ENCODE peak calls at places on chromosomes 12 and 14, in six cellular contexts. T is heart left ventricle; K is HCT116; Z is CD8-positive, alpha-beta T cell; B is cardiac muscle cell; U is body of pancreas. F is an unnamed sample.

GRCh38 chr14:22047105-22047504 is 373.5 kb upstream of the OR4E1 start:
- DNase-seq in T (no peak), K (no peak), Z (no peak), B (peak), U (no peak), F (no peak)

GRCh38 chr12:93753285-93753684 is 76.1 kb downstream of the CRADD start:
- DNase-seq in T (no peak), K (no peak), Z (no peak), B (no peak), U (no peak), F (no peak)

GRCh38 chr14:52049721-52050588 is 18.9 kb downstream of the NID2 start:
- DNase-seq in T (no peak), K (no peak), Z (no peak), B (no peak), U (no peak), F (no peak)

GRCh38 chr14:68643673-68644072 is 149.2 kb downstream of the ZFP36L1 start:
- DNase-seq in T (peak), K (no peak), Z (no peak), B (no peak), U (no peak), F (no peak)

GRCh38 chr12:60120199-60120598 is 524.4 kb downstream of the SLC16A7 start:
- DNase-seq in T (no peak), K (no peak), Z (no peak), B (no peak), U (no peak), F (no peak)

GRCh38 chr12:39145175-39145999 is 240.0 kb upstream of the CPNE8 start:
- DNase-seq in T (peak), K (no peak), Z (no peak), B (peak), U (peak), F (peak)

GRCh38 chr14:69398818-69399210 is 322 bp downstream of the SLC39A9 start:
- DNase-seq in T (no peak), K (no peak), Z (no peak), B (no peak), U (no peak), F (no peak)

GRCh38 chr12:77047341-77048202 is 17.8 kb downstream of the E2F7 start:
- DNase-seq in T (no peak), K (no peak), Z (no peak), B (no peak), U (no peak), F (no peak)

GRCh38 chr14:72921396-72921795 is 4.9 kb upstream of the DCAF4 start:
- DNase-seq in T (no peak), K (no peak), Z (no peak), B (no peak), U (no peak), F (no peak)

GRCh38 chr12:11746024-11746771 is 96.7 kb downstream of the ETV6 start:
- DNase-seq in T (no peak), K (no peak), Z (no peak), B (no peak), U (no peak), F (no peak)

GRCh38 chr12:62621239-62621638 is 154.6 kb downstream of the MON2 start:
- DNase-seq in T (no peak), K (no peak), Z (no peak), B (no peak), U (no peak), F (no peak)

GRCh38 chr14:100605706-100606686 is 18.8 kb upstream of the BEGAIN start:
- DNase-seq in T (no peak), K (no peak), Z (no peak), B (no peak), U (no peak), F (no peak)

GRCh38 chr12:2456813-2457186 is 338.0 kb upstream of the FKBP4 start:
- DNase-seq in T (no peak), K (no peak), Z (no peak), B (no peak), U (no peak), F (no peak)

GRCh38 chr12:4256043-4256826 is 17.3 kb upstream of the CCND2 start:
- DNase-seq in T (no peak), K (no peak), Z (no peak), B (no peak), U (no peak), F (no peak)

GRCh38 chr14:54782803-54783659 is 119.6 kb downstream of the GCH1 start:
- DNase-seq in T (no peak), K (no peak), Z (no peak), B (no peak), U (no peak), F (peak)

GRCh38 chr12:80218925-80219714 is 119.8 kb downstream of the OTOGL start:
- DNase-seq in T (peak), K (no peak), Z (no peak), B (peak), U (no peak), F (no peak)

GRCh38 chr14:95666450-95666849 is 19.8 kb upstream of the TCL1B start:
- DNase-seq in T (no peak), K (no peak), Z (no peak), B (no peak), U (no peak), F (no peak)

GRCh38 chr12:38886064-38886463 is 19.3 kb downstream of the CPNE8 start:
- DNase-seq in T (no peak), K (peak), Z (no peak), B (no peak), U (peak), F (no peak)

GRCh38 chr14:104678346-104678745 is 11.1 kb upstream of the INF2 start:
- DNase-seq in T (no peak), K (no peak), Z (no peak), B (peak), U (no peak), F (no peak)

GRCh38 chr14:32608880-32609279 is 279.8 kb downstream of the AKAP6 start:
- DNase-seq in T (no peak), K (no peak), Z (no peak), B (no peak), U (no peak), F (no peak)

GRCh38 chr12:89951050-89951693 is 242.5 kb upstream of the ATP2B1 start:
- DNase-seq in T (no peak), K (no peak), Z (no peak), B (no peak), U (no peak), F (no peak)

GRCh38 chr12:93536766-93537515 is 35.5 kb upstream of the SOCS2 start:
- DNase-seq in T (no peak), K (no peak), Z (no peak), B (peak), U (no peak), F (no peak)

GRCh38 chr12:131239384-131240094 is 285.8 kb downstream of the ADGRD1 start:
- DNase-seq in T (no peak), K (no peak), Z (no peak), B (no peak), U (no peak), F (no peak)
- H3K27ac ChIP-seq in T (no peak), K (no peak), Z (no peak), B (no peak), U (no peak), F (no peak)

DNA sequence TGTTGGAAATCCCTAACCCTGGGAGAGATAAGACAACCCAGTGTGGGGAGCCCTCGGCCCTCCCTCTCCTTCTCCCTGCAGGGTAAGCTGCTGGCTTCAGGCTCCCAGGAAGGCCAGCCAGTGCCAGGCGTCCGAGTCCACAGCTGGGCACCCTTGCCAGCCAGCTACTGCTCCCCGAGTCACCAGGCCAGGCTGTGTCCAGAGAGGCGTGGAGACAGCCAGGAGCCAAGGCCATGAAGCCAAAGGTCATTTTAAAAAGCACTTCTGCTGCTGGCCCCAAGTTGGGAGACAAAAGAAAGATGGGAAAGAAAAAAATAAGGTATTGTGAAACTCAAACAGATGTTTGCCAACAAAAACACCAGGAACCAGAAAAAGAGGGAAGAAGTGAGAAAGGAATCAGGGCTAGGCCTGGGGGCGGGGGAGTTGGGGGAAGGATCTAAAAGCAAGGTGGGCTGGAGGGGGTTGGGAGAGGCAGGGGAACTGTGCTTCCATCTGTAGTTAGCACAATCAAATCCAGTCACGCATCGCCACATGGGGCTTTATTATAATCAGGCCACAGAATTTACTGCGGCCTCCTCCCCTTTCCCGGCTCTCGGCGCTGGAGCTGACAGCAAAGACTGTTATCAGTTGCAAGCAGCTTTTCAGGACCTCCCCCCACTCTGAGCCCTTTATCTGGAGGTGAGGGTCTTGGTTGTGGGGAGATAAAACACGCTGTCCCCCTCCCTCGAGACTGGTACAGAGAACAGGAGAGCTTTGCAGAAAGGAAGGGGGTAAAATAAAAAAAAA is 33.5 kb downstream of the RBM19 start:
- DNase-seq in T (no peak), K (no peak), Z (no peak), B (peak), U (no peak), F (peak)
- H3K27ac ChIP-seq in T (no peak), K (no peak), Z (no peak), B (peak), U (no peak), F (peak)

DNA sequence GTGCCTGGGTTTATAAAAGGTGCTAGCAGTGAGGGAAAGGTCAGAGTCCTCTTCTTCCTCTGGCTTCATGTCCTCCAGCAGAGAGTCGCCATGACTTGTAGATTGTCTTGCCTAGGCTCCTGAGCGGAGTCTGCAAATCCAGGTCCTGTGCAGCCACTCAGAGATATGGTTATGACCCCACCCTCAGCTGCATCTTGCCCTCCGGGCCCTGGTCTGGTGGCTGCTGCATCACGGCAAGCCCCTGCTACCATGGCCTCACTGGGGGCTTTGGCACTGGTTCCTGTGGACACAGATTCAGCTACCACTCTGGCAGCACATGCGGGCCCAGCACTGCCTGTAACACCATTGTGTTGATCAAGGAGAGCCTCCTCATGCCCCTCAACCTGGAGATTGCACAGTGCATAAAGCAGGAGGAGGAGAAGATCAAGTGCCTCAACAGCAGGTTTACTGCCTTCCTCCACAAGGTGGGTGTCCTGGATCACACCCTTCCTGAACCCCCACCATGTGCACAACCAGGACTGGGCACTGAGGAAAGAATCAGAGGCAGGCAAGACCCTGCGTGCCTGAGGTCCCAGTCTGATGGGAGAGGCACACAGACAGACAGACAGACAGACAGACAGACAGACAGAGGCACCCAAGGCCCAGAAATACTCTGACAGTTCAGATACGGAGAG is 10.5 kb upstream of the KRT86 start:
- DNase-seq in T (no peak), K (no peak), Z (no peak), B (no peak), U (peak), F (no peak)
- H3K27ac ChIP-seq in T (no peak), K (no peak), Z (no peak), B (no peak), U (no peak), F (peak)

DNA sequence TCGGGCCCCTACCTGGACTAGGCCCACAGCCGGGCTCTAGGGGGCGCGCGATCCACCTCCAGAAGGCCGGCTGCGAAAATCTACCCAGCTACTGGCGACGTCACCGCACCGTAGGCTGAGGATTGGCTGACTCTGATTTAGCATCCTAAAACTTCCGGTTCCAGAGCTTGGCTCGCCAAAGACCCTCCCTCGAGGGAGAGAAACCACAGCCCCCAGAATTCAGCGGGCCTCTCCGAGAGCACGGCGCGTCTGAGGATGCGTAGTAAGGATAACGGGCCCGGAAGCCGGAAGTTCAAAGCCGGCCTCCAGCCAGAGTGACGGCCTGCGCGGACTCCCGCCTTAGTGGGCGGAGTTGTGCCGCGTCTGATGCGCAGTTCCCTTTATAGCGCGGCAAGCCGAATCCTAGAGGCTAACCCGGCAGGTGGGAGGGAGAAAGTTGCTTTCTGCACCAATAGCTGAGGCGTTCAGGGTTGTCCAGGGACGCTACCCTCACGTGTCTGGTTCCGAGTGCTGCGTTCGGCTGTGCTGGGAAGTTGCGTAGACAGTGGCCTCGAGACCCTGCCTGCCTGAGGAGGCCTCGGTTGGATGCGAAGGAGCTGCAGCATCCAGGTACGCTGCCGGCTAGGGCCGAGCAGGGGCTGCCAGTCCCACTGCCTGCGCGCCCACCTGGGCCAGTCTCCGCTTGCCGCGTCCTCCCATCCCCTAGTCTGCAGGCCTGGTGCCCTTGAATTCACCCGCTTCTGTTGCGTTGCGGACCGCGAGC is at the start of gene COX14:
- DNase-seq in T (peak), K (peak), Z (peak), B (peak), U (peak), F (peak)
- H3K27ac ChIP-seq in T (peak), K (peak), Z (peak), B (peak), U (peak), F (peak)

GRCh38 chr12:121507984-121508383 is 72.8 kb downstream of the KDM2B start:
- DNase-seq in T (no peak), K (no peak), Z (no peak), B (no peak), U (no peak), F (no peak)
- H3K27ac ChIP-seq in T (no peak), K (no peak), Z (no peak), B (no peak), U (no peak), F (no peak)

DNA sequence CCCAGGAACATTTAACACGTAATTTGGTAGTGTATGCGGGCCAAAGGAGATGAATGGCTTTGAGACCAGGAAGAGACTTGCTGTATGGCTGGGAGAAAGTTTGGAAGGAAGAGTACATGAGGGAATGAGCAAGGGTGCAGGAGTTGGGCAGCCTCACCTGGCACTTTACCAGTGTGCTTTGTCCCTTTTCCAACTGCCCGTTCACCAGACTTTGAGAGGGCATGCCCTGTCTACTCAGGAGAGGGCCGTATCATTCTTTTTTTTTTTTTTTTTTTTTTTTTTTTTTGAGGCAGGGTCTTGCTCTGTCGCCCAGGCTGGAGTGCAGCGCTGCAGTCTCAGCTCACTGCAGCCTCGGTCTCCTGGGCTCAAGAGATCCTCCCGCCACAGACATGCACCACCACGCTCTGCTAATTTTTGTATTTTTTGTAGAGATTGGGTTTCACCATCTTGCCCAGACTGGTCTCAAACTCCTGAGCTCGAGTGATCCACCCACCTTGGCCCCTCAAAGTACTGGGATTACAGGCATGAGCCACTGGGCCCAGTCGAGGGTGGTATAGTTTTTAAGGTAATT is 6.5 kb downstream of the DYNC1H1 start:
- DNase-seq in T (no peak), K (no peak), Z (no peak), B (no peak), U (no peak), F (no peak)
- H3K27ac ChIP-seq in T (no peak), K (peak), Z (no peak), B (no peak), U (no peak), F (no peak)

GRCh38 chr12:131735153-131735456 is 24.2 kb downstream of the SFSWAP start:
- DNase-seq in T (no peak), K (no peak), Z (no peak), B (no peak), U (no peak), F (no peak)
- H3K27ac ChIP-seq in T (no peak), K (no peak), Z (no peak), B (no peak), U (no peak), F (no peak)